ENCODE peak calls at places on chromosomes 13 and 19, in ten cellular contexts. Y is A549; G is fibroblast of lung; C is heart right ventricle; L is activated CD8-positive, alpha-beta T cell treated with anti-CD3 and anti-CD28 coated beads for 36 hours; R is MCF 10A; I is BJ; X is testis; M is gastrocnemius medialis; V is AG09309. E is an unnamed sample.

GRCh38 chr13:49997935-49998334 is 1.1 kb downstream of the TRIM13 start:
- DNase-seq in Y (no peak), G (peak; percentile 22), C (no peak), L (no peak), R (peak; percentile 25), I (no peak), X (no peak), M (no peak), V (no peak), E (no peak)

GRCh38 chr19:54178581-54179261 is 5.8 kb upstream of the TMC4 start:
- DNase-seq in Y (no peak), G (no peak), C (no peak), L (peak; percentile 58), R (no peak), I (no peak), X (peak; percentile 57), M (no peak), V (no peak), E (no peak)

GRCh38 chr19:34411216-34411615 is 7.0 kb downstream of the PDCD2L start:
- DNase-seq in Y (no peak), G (no peak), C (no peak), L (no peak), R (no peak), I (no peak), X (no peak), M (peak; percentile 1), V (no peak), E (no peak)

GRCh38 chr13:99215466-99215865 is 14.8 kb downstream of the UBAC2 start:
- DNase-seq in Y (no peak), G (no peak), C (no peak), L (peak; percentile 80), R (no peak), I (no peak), X (no peak), M (no peak), V (no peak), E (no peak)

GRCh38 chr13:59086147-59086546 is 1077.6 kb downstream of the DIAPH3 start:
- DNase-seq in Y (no peak), G (peak; percentile 57), C (no peak), L (no peak), R (peak; percentile 57), I (no peak), X (no peak), M (no peak), V (no peak), E (no peak)

GRCh38 chr13:46648166-46648607 is 95.2 kb downstream of the LRCH1 start:
- DNase-seq in Y (no peak), G (peak; percentile 54), C (no peak), L (peak; percentile 39), R (peak; percentile 70), I (no peak), X (no peak), M (no peak), V (no peak), E (no peak)

GRCh38 chr19:23823952-23824389 is 65.3 kb upstream of the ZNF681 start:
- DNase-seq in Y (no peak), G (peak; percentile 3), C (no peak), L (peak; percentile 54), R (peak; percentile 16), I (no peak), X (peak; percentile 72), M (no peak), V (no peak), E (no peak)

GRCh38 chr19:18915639-18916038 is 3.5 kb downstream of the COPE start:
- DNase-seq in Y (no peak), G (peak; percentile 47), C (no peak), L (peak; percentile 67), R (peak; percentile 58), I (no peak), X (peak; percentile 82), M (peak; percentile 47), V (no peak), E (no peak)

GRCh38 chr19:56836059-56836458 is 4.5 kb downstream of the PEG3 start:
- DNase-seq in Y (no peak), G (no peak), C (no peak), L (no peak), R (no peak), I (no peak), X (no peak), M (no peak), V (no peak), E (no peak)

GRCh38 chr19:56837892-56838679 is 2.4 kb downstream of the PEG3 start:
- DNase-seq in Y (no peak), G (peak; percentile 68), C (peak; percentile 69), L (peak; percentile 32), R (no peak), I (no peak), X (peak; percentile 77), M (peak; percentile 28), V (no peak), E (no peak)

GRCh38 chr19:56837004-56837403 is 3.5 kb downstream of the PEG3 start:
- DNase-seq in Y (no peak), G (no peak), C (no peak), L (no peak), R (no peak), I (no peak), X (peak; percentile 49), M (no peak), V (no peak), E (no peak)

GRCh38 chr19:56838680-56838929 is 1.9 kb downstream of the PEG3 start:
- DNase-seq in Y (no peak), G (no peak), C (no peak), L (no peak), R (no peak), I (no peak), X (no peak), M (no peak), V (no peak), E (no peak)

GRCh38 chr19:56837492-56837891 is 3.0 kb downstream of the PEG3 start:
- DNase-seq in Y (no peak), G (peak; percentile 67), C (peak; percentile 83), L (peak; percentile 22), R (no peak), I (no peak), X (peak; percentile 88), M (peak; percentile 39), V (no peak), E (no peak)
- TF ChIP-seq CTCF in Y (no peak), G (no peak), C (peak; percentile 64), L (no peak), R (no peak), I (no peak), X (peak; percentile 66), M (no peak), V (no peak), E (no peak)

DNA sequence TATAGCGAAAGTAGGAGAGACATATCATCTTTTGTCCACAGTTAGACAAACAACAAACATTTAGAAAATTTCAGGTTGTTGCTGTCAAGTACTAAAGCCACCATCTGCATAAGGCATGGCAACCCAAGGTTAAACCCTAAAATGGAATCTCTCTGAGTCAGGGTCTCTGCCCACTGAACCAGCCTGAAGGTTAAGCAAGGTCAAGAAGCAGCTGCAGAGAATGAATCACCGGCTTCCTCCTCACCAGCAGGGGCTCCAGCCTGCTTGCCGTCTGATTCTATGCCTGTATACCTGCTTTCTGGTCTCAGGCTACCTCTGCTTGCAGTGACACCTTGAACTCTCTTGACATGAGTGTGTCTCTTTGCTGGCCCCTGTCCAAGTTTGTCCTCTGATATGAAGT is 726.2 kb upstream of the SGCG start:
- DNase-seq in Y (no peak), G (peak; percentile 46), C (no peak), L (no peak), R (no peak), I (no peak), X (no peak), M (no peak), V (no peak), E (no peak)
- TF ChIP-seq CTCF in Y (no peak), G (no peak), C (no peak), L (no peak), R (no peak), I (no peak), X (no peak), M (no peak), V (no peak), E (no peak)

GRCh38 chr19:53008061-53008778 is 5.5 kb upstream of the ERVV-1 start:
- DNase-seq in Y (no peak), G (no peak), C (no peak), L (no peak), R (no peak), I (no peak), X (no peak), M (no peak), V (no peak), E (no peak)

GRCh38 chr19:53013621-53014020 is at the start of gene ERVV-1:
- DNase-seq in Y (no peak), G (no peak), C (no peak), L (no peak), R (no peak), I (no peak), X (no peak), M (no peak), V (no peak), E (no peak)

GRCh38 chr19:53012006-53012405 is 1.7 kb upstream of the ERVV-1 start:
- DNase-seq in Y (no peak), G (no peak), C (no peak), L (no peak), R (no peak), I (no peak), X (no peak), M (no peak), V (no peak), E (no peak)

GRCh38 chr19:53007200-53008054 is 6.3 kb upstream of the ERVV-1 start:
- DNase-seq in Y (no peak), G (no peak), C (no peak), L (peak; percentile 26), R (no peak), I (no peak), X (no peak), M (no peak), V (no peak), E (no peak)

GRCh38 chr19:53010494-53010893 is 3.2 kb upstream of the ERVV-1 start:
- DNase-seq in Y (no peak), G (no peak), C (no peak), L (no peak), R (no peak), I (no peak), X (no peak), M (no peak), V (no peak), E (no peak)
- TF ChIP-seq CTCF in Y (no peak), G (no peak), C (no peak), L (no peak), R (no peak), I (no peak), X (no peak), M (no peak), V (no peak), E (no peak)

GRCh38 chr13:39049274-39049673 is 11.0 kb downstream of the NHLRC3 start:
- DNase-seq in Y (no peak), G (no peak), C (no peak), L (no peak), R (no peak), I (no peak), X (no peak), M (no peak), V (no peak), E (no peak)

GRCh38 chr13:39048806-39049205 is 10.6 kb downstream of the NHLRC3 start:
- DNase-seq in Y (no peak), G (no peak), C (no peak), L (no peak), R (no peak), I (no peak), X (no peak), M (no peak), V (no peak), E (no peak)

GRCh38 chr13:39054112-39054511 is 15.9 kb downstream of the NHLRC3 start:
- DNase-seq in Y (no peak), G (no peak), C (no peak), L (no peak), R (no peak), I (no peak), X (no peak), M (no peak), V (no peak), E (no peak)

GRCh38 chr13:39052944-39053343 is 14.7 kb downstream of the NHLRC3 start:
- DNase-seq in Y (no peak), G (no peak), C (no peak), L (no peak), R (no peak), I (no peak), X (no peak), M (no peak), V (no peak), E (no peak)

GRCh38 chr13:39051157-39051556 is 12.9 kb downstream of the NHLRC3 start:
- DNase-seq in Y (no peak), G (peak; percentile 65), C (no peak), L (no peak), R (peak; percentile 45), I (no peak), X (no peak), M (no peak), V (peak; percentile 8), E (peak; percentile 17)
- TF ChIP-seq CTCF in Y (peak; percentile 45), G (no peak), C (peak; percentile 56), L (peak; percentile 47), R (peak; percentile 51), I (peak; percentile 32), X (no peak), M (peak; percentile 6), V (peak; percentile 35), E (peak; percentile 12)

E was measured in GM20000.